ENCODE peak calls at places on chromosomes 16 and 17, in seven cellular contexts. One of them, this sample, is unnamed. For H3K4me1, the result is how much of the 10 kb centered on the place peaks cover.

GRCh38 chr17:4969551-4970231 is 2.1 kb upstream of the SPAG7 start:
- DNase-seq in kidney: peak
- DNase-seq in lower lobe of right lung: no peak
- DNase-seq in thoracic aorta: no peak
- DNase-seq in OCI-LY7: no peak
- DNase-seq in astrocyte: peak
- DNase-seq in H9: no peak
- DNase-seq in this sample: no peak

GRCh38 chr17:59620518-59621259 is 994 bp downstream of the CLTC start:
- DNase-seq in kidney: peak
- DNase-seq in lower lobe of right lung: peak
- DNase-seq in thoracic aorta: no peak
- DNase-seq in OCI-LY7: peak
- DNase-seq in astrocyte: no peak
- DNase-seq in H9: peak
- DNase-seq in this sample: no peak

GRCh38 chr17:63848834-63849689 is 6.6 kb upstream of the SMARCD2 start:
- DNase-seq in kidney: peak
- DNase-seq in lower lobe of right lung: peak
- DNase-seq in thoracic aorta: peak
- DNase-seq in OCI-LY7: peak
- DNase-seq in astrocyte: peak
- DNase-seq in H9: peak
- DNase-seq in this sample: no peak

GRCh38 chr17:9402590-9403199 is 172.9 kb downstream of the STX8 start:
- DNase-seq in kidney: no peak
- DNase-seq in lower lobe of right lung: no peak
- DNase-seq in thoracic aorta: no peak
- DNase-seq in OCI-LY7: peak
- DNase-seq in astrocyte: no peak
- DNase-seq in H9: peak
- DNase-seq in this sample: no peak

GRCh38 chr17:81454473-81454872 is 58.1 kb downstream of the ACTG1 start:
- DNase-seq in kidney: no peak
- DNase-seq in lower lobe of right lung: no peak
- DNase-seq in thoracic aorta: no peak
- DNase-seq in OCI-LY7: peak
- DNase-seq in astrocyte: no peak
- DNase-seq in H9: no peak
- DNase-seq in this sample: no peak

GRCh38 chr16:85612191-85612800 is 826 bp upstream of the GSE1 start:
- DNase-seq in kidney: peak
- DNase-seq in lower lobe of right lung: peak
- DNase-seq in thoracic aorta: peak
- DNase-seq in OCI-LY7: peak
- DNase-seq in astrocyte: peak
- DNase-seq in H9: peak
- DNase-seq in this sample: no peak

GRCh38 chr16:83818276-83818675 is 10.5 kb downstream of the HSBP1 start:
- DNase-seq in kidney: no peak
- DNase-seq in lower lobe of right lung: no peak
- DNase-seq in thoracic aorta: no peak
- DNase-seq in OCI-LY7: no peak
- DNase-seq in astrocyte: no peak
- DNase-seq in H9: no peak
- DNase-seq in this sample: no peak

GRCh38 chr17:18961634-18962493 is 9.9 kb downstream of the SLC5A10 start:
- DNase-seq in kidney: peak
- DNase-seq in lower lobe of right lung: no peak
- DNase-seq in thoracic aorta: no peak
- DNase-seq in OCI-LY7: no peak
- DNase-seq in astrocyte: no peak
- DNase-seq in H9: no peak
- DNase-seq in this sample: no peak

GRCh38 chr16:84746231-84746630 is 46.4 kb downstream of the USP10 start:
- DNase-seq in kidney: no peak
- DNase-seq in lower lobe of right lung: no peak
- DNase-seq in thoracic aorta: no peak
- DNase-seq in OCI-LY7: no peak
- DNase-seq in astrocyte: no peak
- DNase-seq in H9: no peak
- DNase-seq in this sample: no peak

GRCh38 chr17:65057520-65058075 is 1.1 kb upstream of the GNA13 start:
- DNase-seq in kidney: peak
- DNase-seq in lower lobe of right lung: no peak
- DNase-seq in thoracic aorta: no peak
- DNase-seq in OCI-LY7: no peak
- DNase-seq in astrocyte: no peak
- DNase-seq in H9: no peak
- DNase-seq in this sample: no peak

GRCh38 chr17:19940722-19941464 is 36.7 kb downstream of the AKAP10 start:
- DNase-seq in kidney: no peak
- DNase-seq in lower lobe of right lung: no peak
- DNase-seq in thoracic aorta: no peak
- DNase-seq in OCI-LY7: no peak
- DNase-seq in astrocyte: peak
- DNase-seq in H9: no peak
- DNase-seq in this sample: no peak

GRCh38 chr16:54193013-54193655 is 93.5 kb downstream of the IRX3 start:
- DNase-seq in kidney: no peak
- DNase-seq in lower lobe of right lung: no peak
- DNase-seq in thoracic aorta: no peak
- DNase-seq in OCI-LY7: no peak
- DNase-seq in astrocyte: no peak
- DNase-seq in H9: no peak
- DNase-seq in this sample: no peak

GRCh38 chr17:4998027-4998665 is 396 bp downstream of the KIF1C start:
- DNase-seq in kidney: peak
- DNase-seq in lower lobe of right lung: peak
- DNase-seq in thoracic aorta: no peak
- DNase-seq in OCI-LY7: no peak
- DNase-seq in astrocyte: peak
- DNase-seq in H9: peak
- DNase-seq in this sample: no peak

GRCh38 chr16:25010542-25010941 is 4.6 kb downstream of the ARHGAP17 start:
- DNase-seq in kidney: no peak
- DNase-seq in lower lobe of right lung: no peak
- DNase-seq in thoracic aorta: no peak
- DNase-seq in OCI-LY7: no peak
- DNase-seq in astrocyte: no peak
- DNase-seq in H9: no peak
- DNase-seq in this sample: no peak

GRCh38 chr17:68566145-68566738 is 34.9 kb downstream of the FAM20A start:
- DNase-seq in kidney: no peak
- DNase-seq in lower lobe of right lung: no peak
- DNase-seq in thoracic aorta: no peak
- DNase-seq in OCI-LY7: no peak
- DNase-seq in astrocyte: no peak
- DNase-seq in H9: no peak
- DNase-seq in this sample: no peak

DNA sequence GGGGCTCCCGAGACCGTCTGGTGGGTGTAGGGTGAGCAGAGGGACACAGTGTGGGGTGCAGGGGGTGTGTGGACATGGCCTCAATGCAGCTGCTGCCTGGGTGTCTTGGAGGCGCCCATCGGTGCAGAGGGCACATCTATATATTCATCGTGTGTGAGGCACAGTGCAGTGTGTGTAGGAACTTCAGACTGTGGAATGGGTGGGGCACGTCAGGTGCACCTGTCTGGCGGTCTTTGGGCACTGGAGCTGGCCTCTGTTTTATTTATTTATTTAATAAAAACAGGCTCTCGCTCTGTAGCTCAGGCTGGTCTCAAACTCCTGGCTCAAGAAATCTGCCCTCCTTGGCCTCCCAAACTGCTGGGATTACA is 16.8 kb downstream of the LASP1 start:
- DNase-seq in kidney: no peak
- DNase-seq in lower lobe of right lung: no peak
- DNase-seq in thoracic aorta: no peak
- DNase-seq in OCI-LY7: no peak
- DNase-seq in astrocyte: no peak
- DNase-seq in H9: no peak
- DNase-seq in this sample: no peak
- H3K4me1 ChIP-seq in kidney: under half
- H3K4me1 ChIP-seq in lower lobe of right lung: half or more
- H3K4me1 ChIP-seq in thoracic aorta: half or more
- H3K4me1 ChIP-seq in OCI-LY7: under half
- H3K4me1 ChIP-seq in astrocyte: under half
- H3K4me1 ChIP-seq in H9: under half
- H3K4me1 ChIP-seq in this sample: half or more

GRCh38 chr17:1573932-1574696 is 11.5 kb upstream of the PITPNA start:
- DNase-seq in kidney: peak
- DNase-seq in lower lobe of right lung: peak
- DNase-seq in thoracic aorta: peak
- DNase-seq in OCI-LY7: peak
- DNase-seq in astrocyte: peak
- DNase-seq in H9: peak
- DNase-seq in this sample: no peak

GRCh38 chr17:1576500-1576899 is 13.9 kb upstream of the PITPNA start:
- DNase-seq in kidney: no peak
- DNase-seq in lower lobe of right lung: no peak
- DNase-seq in thoracic aorta: no peak
- DNase-seq in OCI-LY7: no peak
- DNase-seq in astrocyte: no peak
- DNase-seq in H9: no peak
- DNase-seq in this sample: no peak

GRCh38 chr17:1577657-1578428 is 15.3 kb upstream of the PITPNA start:
- DNase-seq in kidney: no peak
- DNase-seq in lower lobe of right lung: no peak
- DNase-seq in thoracic aorta: no peak
- DNase-seq in OCI-LY7: no peak
- DNase-seq in astrocyte: no peak
- DNase-seq in H9: no peak
- DNase-seq in this sample: no peak

GRCh38 chr17:1574697-1575471 is 12.3 kb upstream of the PITPNA start:
- DNase-seq in kidney: peak
- DNase-seq in lower lobe of right lung: no peak
- DNase-seq in thoracic aorta: no peak
- DNase-seq in OCI-LY7: no peak
- DNase-seq in astrocyte: no peak
- DNase-seq in H9: peak
- DNase-seq in this sample: no peak

GRCh38 chr17:1577186-1577585 is 14.6 kb upstream of the PITPNA start:
- DNase-seq in kidney: peak
- DNase-seq in lower lobe of right lung: peak
- DNase-seq in thoracic aorta: peak
- DNase-seq in OCI-LY7: no peak
- DNase-seq in astrocyte: peak
- DNase-seq in H9: peak
- DNase-seq in this sample: no peak
- H3K4me1 ChIP-seq in kidney: under half
- H3K4me1 ChIP-seq in lower lobe of right lung: half or more
- H3K4me1 ChIP-seq in thoracic aorta: under half
- H3K4me1 ChIP-seq in OCI-LY7: under half
- H3K4me1 ChIP-seq in astrocyte: under half
- H3K4me1 ChIP-seq in H9: under half
- H3K4me1 ChIP-seq in this sample: under half

GRCh38 chr17:82520041-82520910 is 744 bp downstream of the FOXK2 start:
- DNase-seq in kidney: peak
- DNase-seq in lower lobe of right lung: peak
- DNase-seq in thoracic aorta: no peak
- DNase-seq in OCI-LY7: peak
- DNase-seq in astrocyte: peak
- DNase-seq in H9: no peak
- DNase-seq in this sample: no peak
- H3K4me1 ChIP-seq in kidney: under half
- H3K4me1 ChIP-seq in lower lobe of right lung: half or more
- H3K4me1 ChIP-seq in thoracic aorta: under half
- H3K4me1 ChIP-seq in OCI-LY7: under half
- H3K4me1 ChIP-seq in astrocyte: under half
- H3K4me1 ChIP-seq in H9: under half
- H3K4me1 ChIP-seq in this sample: under half

DNA sequence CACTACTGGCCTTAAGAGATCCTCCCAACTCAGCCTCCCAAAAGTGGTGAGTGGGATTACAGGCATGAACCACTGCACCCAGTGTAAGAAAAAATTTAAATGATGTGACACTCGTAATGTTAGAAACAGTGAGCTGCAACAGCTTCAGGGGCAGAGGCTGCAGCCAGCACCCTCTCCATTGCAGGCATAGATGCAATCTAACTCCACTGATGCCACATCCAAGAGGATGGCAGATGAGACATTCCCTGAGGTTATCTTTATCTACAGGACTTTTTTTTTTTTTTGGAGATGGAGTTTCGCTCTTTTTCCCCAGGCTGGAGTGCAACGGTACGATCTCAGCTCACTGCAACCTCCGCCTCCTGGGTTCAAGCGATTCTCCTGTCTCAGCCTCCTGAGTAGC is 19.9 kb downstream of the ZCCHC14 start:
- DNase-seq in kidney: no peak
- DNase-seq in lower lobe of right lung: no peak
- DNase-seq in thoracic aorta: no peak
- DNase-seq in OCI-LY7: no peak
- DNase-seq in astrocyte: no peak
- DNase-seq in H9: no peak
- DNase-seq in this sample: no peak
- H3K4me1 ChIP-seq in kidney: under half
- H3K4me1 ChIP-seq in lower lobe of right lung: half or more
- H3K4me1 ChIP-seq in thoracic aorta: half or more
- H3K4me1 ChIP-seq in OCI-LY7: under half
- H3K4me1 ChIP-seq in astrocyte: under half
- H3K4me1 ChIP-seq in H9: under half
- H3K4me1 ChIP-seq in this sample: half or more

GRCh38 chr16:89870440-89870839 is 3.0 kb upstream of the TCF25 start:
- DNase-seq in kidney: no peak
- DNase-seq in lower lobe of right lung: no peak
- DNase-seq in thoracic aorta: no peak
- DNase-seq in OCI-LY7: no peak
- DNase-seq in astrocyte: no peak
- DNase-seq in H9: no peak
- DNase-seq in this sample: no peak
- H3K4me1 ChIP-seq in kidney: under half
- H3K4me1 ChIP-seq in lower lobe of right lung: under half
- H3K4me1 ChIP-seq in thoracic aorta: under half
- H3K4me1 ChIP-seq in OCI-LY7: under half
- H3K4me1 ChIP-seq in astrocyte: under half
- H3K4me1 ChIP-seq in H9: under half
- H3K4me1 ChIP-seq in this sample: under half

GRCh38 chr16:23140082-23140481 is 9.2 kb downstream of the USP31 start:
- DNase-seq in kidney: no peak
- DNase-seq in lower lobe of right lung: no peak
- DNase-seq in thoracic aorta: no peak
- DNase-seq in OCI-LY7: no peak
- DNase-seq in astrocyte: no peak
- DNase-seq in H9: no peak
- DNase-seq in this sample: no peak

GRCh38 chr16:23137256-23137655 is 12.0 kb downstream of the USP31 start:
- DNase-seq in kidney: no peak
- DNase-seq in lower lobe of right lung: no peak
- DNase-seq in thoracic aorta: no peak
- DNase-seq in OCI-LY7: no peak
- DNase-seq in astrocyte: no peak
- DNase-seq in H9: no peak
- DNase-seq in this sample: no peak

GRCh38 chr16:23141033-23141432 is 8.2 kb downstream of the USP31 start:
- DNase-seq in kidney: no peak
- DNase-seq in lower lobe of right lung: no peak
- DNase-seq in thoracic aorta: no peak
- DNase-seq in OCI-LY7: no peak
- DNase-seq in astrocyte: no peak
- DNase-seq in H9: no peak
- DNase-seq in this sample: no peak

GRCh38 chr16:23134274-23134673 is 15.0 kb downstream of the USP31 start:
- DNase-seq in kidney: no peak
- DNase-seq in lower lobe of right lung: no peak
- DNase-seq in thoracic aorta: no peak
- DNase-seq in OCI-LY7: no peak
- DNase-seq in astrocyte: no peak
- DNase-seq in H9: no peak
- DNase-seq in this sample: no peak

GRCh38 chr16:23137818-23138217 is 11.4 kb downstream of the USP31 start:
- DNase-seq in kidney: no peak
- DNase-seq in lower lobe of right lung: no peak
- DNase-seq in thoracic aorta: no peak
- DNase-seq in OCI-LY7: no peak
- DNase-seq in astrocyte: no peak
- DNase-seq in H9: no peak
- DNase-seq in this sample: no peak
- H3K4me1 ChIP-seq in kidney: under half
- H3K4me1 ChIP-seq in lower lobe of right lung: under half
- H3K4me1 ChIP-seq in thoracic aorta: under half
- H3K4me1 ChIP-seq in OCI-LY7: under half
- H3K4me1 ChIP-seq in astrocyte: under half
- H3K4me1 ChIP-seq in H9: under half
- H3K4me1 ChIP-seq in this sample: half or more

This sample was measured in vagina.